ENCODE peak calls at places on chromosome 17, in ten cellular contexts. I is HEK293T; P is effector memory CD8-positive, alpha-beta T cell; Y is GM03348; J is SK-N-DZ; B is HS-5; D is stimulated activated CD8-positive, alpha-beta memory T cell treated with anti-CD3 and anti-CD28 coated beads, Interleukin-7, amount 100 ng/mL, for 1 hour; O is PC-3; Z is activated CD8-positive, alpha-beta T cell treated with anti-CD3 and anti-CD28 coated beads for 36 hours; V is GM23248. W is an unnamed sample.

GRCh38 chr17:17900615-17901520 is 64.1 kb upstream of the SREBF1 start:
- DNase-seq in I (no peak), P (no peak), Y (peak; percentile 94), J (no peak), B (peak; percentile 96), D (no peak), O (peak; percentile 97), Z (no peak), V (peak; percentile 94), W (no peak)

GRCh38 chr17:35865412-35866355 is 3.0 kb downstream of the HEATR9 start:
- DNase-seq in I (no peak), P (no peak), Y (peak; percentile 39), J (no peak), B (no peak), D (no peak), O (peak; percentile 57), Z (no peak), V (peak; percentile 39), W (peak; percentile 44)

GRCh38 chr17:80055597-80055996 is 19.2 kb downstream of the CCDC40 start:
- DNase-seq in I (no peak), P (no peak), Y (no peak), J (no peak), B (no peak), D (no peak), O (no peak), Z (no peak), V (no peak), W (no peak)

GRCh38 chr17:60510031-60510430 is 16.0 kb downstream of the APPBP2 start:
- DNase-seq in I (no peak), P (no peak), Y (no peak), J (no peak), B (no peak), D (no peak), O (no peak), Z (no peak), V (no peak), W (no peak)

GRCh38 chr17:81865733-81866439 is 5.3 kb downstream of the ARHGDIA start:
- DNase-seq in I (no peak), P (no peak), Y (no peak), J (no peak), B (no peak), D (no peak), O (peak; percentile 45), Z (no peak), V (peak; percentile 58), W (no peak)

GRCh38 chr17:3959295-3959899 is 4.8 kb downstream of the ATP2A3 start:
- DNase-seq in I (no peak), P (no peak), Y (peak; percentile 39), J (no peak), B (no peak), D (no peak), O (peak; percentile 82), Z (peak; percentile 33), V (peak; percentile 55), W (no peak)

GRCh38 chr17:67992541-67993152 is 3.6 kb downstream of the C17orf58 start:
- DNase-seq in I (no peak), P (no peak), Y (no peak), J (peak; percentile 32), B (no peak), D (no peak), O (peak; percentile 59), Z (no peak), V (peak; percentile 8), W (no peak)

GRCh38 chr17:81365601-81366585 is 29.4 kb upstream of the BAHCC1 start:
- DNase-seq in I (no peak), P (no peak), Y (no peak), J (no peak), B (no peak), D (no peak), O (peak; percentile 97), Z (peak; percentile 64), V (no peak), W (peak; percentile 72)

GRCh38 chr17:44323359-44324091 is 1.1 kb downstream of the SLC25A39 start:
- DNase-seq in I (no peak), P (no peak), Y (no peak), J (no peak), B (no peak), D (no peak), O (no peak), Z (no peak), V (no peak), W (no peak)

GRCh38 chr17:76878568-76878967 is 10.4 kb downstream of the MGAT5B start:
- DNase-seq in I (no peak), P (no peak), Y (no peak), J (no peak), B (no peak), D (no peak), O (no peak), Z (no peak), V (no peak), W (no peak)

GRCh38 chr17:73690581-73691135 is 46.4 kb upstream of the SDK2 start:
- DNase-seq in I (peak; percentile 29), P (no peak), Y (no peak), J (no peak), B (no peak), D (no peak), O (no peak), Z (no peak), V (no peak), W (no peak)

GRCh38 chr17:27319536-27320221 is 25.8 kb downstream of the WSB1 start:
- DNase-seq in I (no peak), P (no peak), Y (peak; percentile 67), J (no peak), B (no peak), D (no peak), O (no peak), Z (no peak), V (peak; percentile 80), W (no peak)

GRCh38 chr17:13114601-13115024 is 96.8 kb upstream of the ELAC2 start:
- DNase-seq in I (peak; percentile 82), P (no peak), Y (peak; percentile 90), J (peak; percentile 80), B (peak; percentile 24), D (no peak), O (peak; percentile 71), Z (peak; percentile 13), V (peak; percentile 83), W (no peak)

GRCh38 chr17:3738562-3739295 is 15.0 kb downstream of the HASPIN start:
- DNase-seq in I (no peak), P (peak; percentile 46), Y (no peak), J (no peak), B (no peak), D (peak; percentile 26), O (peak; percentile 43), Z (peak; percentile 93), V (peak; percentile 31), W (peak; percentile 73)

GRCh38 chr17:35898283-35899070 is 18.3 kb upstream of the CCL5 start:
- DNase-seq in I (no peak), P (no peak), Y (no peak), J (no peak), B (no peak), D (no peak), O (peak; percentile 34), Z (peak; percentile 85), V (no peak), W (no peak)

GRCh38 chr17:28120766-28121165 is 78.3 kb downstream of the NLK start:
- DNase-seq in I (no peak), P (no peak), Y (no peak), J (no peak), B (no peak), D (no peak), O (no peak), Z (no peak), V (no peak), W (no peak)

GRCh38 chr17:6796017-6796886 is 20.2 kb downstream of the FBXO39 start:
- DNase-seq in I (no peak), P (no peak), Y (no peak), J (no peak), B (no peak), D (no peak), O (peak; percentile 6), Z (no peak), V (peak; percentile 11), W (no peak)

GRCh38 chr17:35731239-35731931 is at the start of gene RASL10B:
- DNase-seq in I (peak; percentile 57), P (peak; percentile 35), Y (peak; percentile 88), J (peak; percentile 54), B (no peak), D (no peak), O (no peak), Z (peak; percentile 74), V (peak; percentile 73), W (no peak)

GRCh38 chr17:68794636-68795503 is 160.3 kb downstream of the ABCA8 start:
- DNase-seq in I (no peak), P (no peak), Y (peak; percentile 33), J (no peak), B (no peak), D (no peak), O (peak; percentile 57), Z (no peak), V (peak; percentile 71), W (peak; percentile 20)

GRCh38 chr17:10674696-10675095 is 17.6 kb upstream of the MYH3 start:
- DNase-seq in I (no peak), P (no peak), Y (no peak), J (no peak), B (no peak), D (no peak), O (no peak), Z (no peak), V (no peak), W (no peak)

GRCh38 chr17:78669256-78669974 is 92.2 kb upstream of the DNAH17 start:
- DNase-seq in I (no peak), P (no peak), Y (no peak), J (no peak), B (no peak), D (no peak), O (no peak), Z (no peak), V (no peak), W (no peak)

W was measured in foreskin keratinocyte.